ENCODE peak calls at places on chromosomes 16 and 17, in eight cellular contexts. A, S, J, X, H, C, F and B are unnamed samples. For H3K4me1, the result is how much of the 10 kb centered on the place peaks cover.

GRCh38 chr16:28267356-28267755 is 25.0 kb upstream of the SBK1 start:
- DNase-seq in J (no peak), X (no peak), C (no peak), A (no peak), F (no peak), H (no peak), S (no peak), B (no peak)

GRCh38 chr16:66328282-66328681 is 38.2 kb upstream of the CDH5 start:
- DNase-seq in H (no peak), A (no peak), C (no peak), S (no peak), F (no peak), X (no peak), J (no peak), B (no peak)

GRCh38 chr17:50169121-50169764 is 3.4 kb downstream of the SGCA start:
- DNase-seq in X (peak), C (peak), J (no peak), A (peak), H (peak), F (no peak), S (peak), B (no peak)

GRCh38 chr16:58258326-58258725 is 36.5 kb downstream of the PRSS54 start:
- DNase-seq in C (no peak), X (no peak), J (no peak), S (no peak), F (no peak), H (no peak), A (no peak), B (no peak)

GRCh38 chr16:50627419-50627818 is 53.7 kb downstream of the SNX20 start:
- DNase-seq in A (peak), X (no peak), H (peak), J (no peak), F (peak), C (peak), S (no peak), B (no peak)

GRCh38 chr16:55526448-55526847 is 17.6 kb downstream of the LPCAT2 start:
- DNase-seq in F (no peak), A (no peak), H (no peak), J (no peak), S (no peak), X (no peak), C (no peak), B (no peak)

GRCh38 chr17:83119987-83120864 is 40.8 kb downstream of the METRNL start:
- DNase-seq in J (no peak), A (peak), S (peak), H (no peak), X (peak), F (no peak), C (peak), B (no peak)

GRCh38 chr17:72699566-72699965 is 392.9 kb downstream of the SLC39A11 start:
- DNase-seq in A (no peak), F (no peak), J (no peak), S (no peak), C (no peak), H (no peak), X (no peak), B (no peak)

GRCh38 chr17:15361592-15361991 is 20.2 kb upstream of the TEKT3 start:
- DNase-seq in J (no peak), X (no peak), A (no peak), F (no peak), H (no peak), C (no peak), S (no peak), B (no peak)

GRCh38 chr17:75273968-75274708 is 3.1 kb upstream of the MIF4GD start:
- DNase-seq in X (peak), C (no peak), A (no peak), H (no peak), J (no peak), S (no peak), F (no peak), B (no peak)

GRCh38 chr17:29039764-29040598 is 3.0 kb upstream of the PIPOX start:
- DNase-seq in S (no peak), A (no peak), J (no peak), C (no peak), X (no peak), H (no peak), F (no peak), B (no peak)

GRCh38 chr16:83113317-83113716 is 486.5 kb downstream of the CDH13 start:
- DNase-seq in A (no peak), F (no peak), S (no peak), H (no peak), J (no peak), X (no peak), C (peak), B (no peak)

GRCh38 chr17:11900103-11900502 is 97.2 kb downstream of the ZNF18 start:
- DNase-seq in J (no peak), A (no peak), F (no peak), C (no peak), H (no peak), S (no peak), X (no peak), B (no peak)

GRCh38 chr17:66715745-66716156 is 119.2 kb upstream of the CACNG5 start:
- DNase-seq in J (no peak), F (peak), S (peak), A (peak), C (peak), X (no peak), H (no peak), B (no peak)

GRCh38 chr16:29232811-29233704 is 173.5 kb downstream of the NPIPB11 start:
- DNase-seq in J (no peak), F (no peak), C (no peak), A (no peak), S (no peak), H (no peak), X (no peak), B (no peak)

GRCh38 chr17:29567362-29568330 is 809 bp upstream of the ABHD15 start:
- DNase-seq in X (peak), C (peak), S (peak), H (peak), J (no peak), A (peak), F (peak), B (no peak)

GRCh38 chr17:18959071-18959844 is 7.3 kb downstream of the SLC5A10 start:
- DNase-seq in C (no peak), S (no peak), H (no peak), X (peak), J (no peak), A (no peak), F (no peak), B (no peak)

GRCh38 chr16:69820926-69821541 is 58.9 kb downstream of the WWP2 start:
- DNase-seq in F (no peak), A (no peak), J (no peak), H (no peak), S (no peak), C (no peak), X (no peak), B (no peak)

GRCh38 chr17:31313982-31314787 is at the start of gene EVI2B:
- DNase-seq in J (no peak), H (no peak), C (peak), F (no peak), A (peak), X (no peak), S (peak), B (no peak)

GRCh38 chr16:56195151-56195550 is 3.9 kb downstream of the GNAO1 start:
- DNase-seq in A (no peak), J (no peak), C (no peak), F (no peak), X (no peak), H (no peak), S (no peak), B (no peak)

GRCh38 chr17:21289902-21290571 is 5.5 kb downstream of the MAP2K3 start:
- DNase-seq in H (no peak), C (no peak), X (no peak), F (no peak), J (no peak), A (no peak), S (no peak), B (no peak)

GRCh38 chr16:4345439-4346204 is 5.5 kb downstream of the PAM16 start:
- DNase-seq in S (no peak), C (no peak), F (no peak), A (no peak), X (peak), H (no peak), J (no peak), B (no peak)

GRCh38 chr16:48542020-48542473 is 67.9 kb downstream of the N4BP1 start:
- DNase-seq in F (peak), H (no peak), J (no peak), S (no peak), A (peak), X (peak), C (peak), B (no peak)

GRCh38 chr16:79437764-79438728 is 162.5 kb downstream of the MAF start:
- DNase-seq in J (no peak), H (no peak), C (no peak), F (no peak), X (no peak), S (no peak), A (no peak), B (no peak)

GRCh38 chr17:82013341-82013740 is 9.3 kb downstream of the CENPX start:
- DNase-seq in C (no peak), J (no peak), F (no peak), X (no peak), A (no peak), H (no peak), S (no peak), B (no peak)

GRCh38 chr17:61221597-61222471 is 177.8 kb upstream of the TBX2 start:
- DNase-seq in J (no peak), C (no peak), X (no peak), A (peak), S (peak), H (no peak), F (no peak), B (no peak)

GRCh38 chr17:57956311-57957119 is 1.3 kb upstream of the CUEDC1 start:
- DNase-seq in F (peak), A (peak), J (no peak), S (peak), X (peak), C (peak), H (no peak), B (no peak)

GRCh38 chr16:51532551-51532950 is 381.5 kb upstream of the SALL1 start:
- DNase-seq in J (no peak), H (no peak), S (no peak), F (no peak), X (no peak), C (no peak), A (no peak), B (no peak)

GRCh38 chr17:35244345-35245195 is 1.7 kb downstream of the SLFN5 start:
- DNase-seq in X (peak), F (peak), H (peak), C (peak), A (peak), J (peak), S (peak), B (no peak)

GRCh38 chr16:24966031-24966430 is 49.1 kb downstream of the ARHGAP17 start:
- DNase-seq in X (no peak), J (no peak), C (no peak), F (no peak), H (no peak), S (no peak), A (no peak), B (no peak)

GRCh38 chr16:83926726-83927397 is 26.2 kb upstream of the OSGIN1 start:
- DNase-seq in A (peak), C (peak), J (no peak), F (peak), S (peak), X (peak), H (peak), B (peak)

GRCh38 chr17:50035421-50035879 is 20.5 kb upstream of the ITGA3 start:
- DNase-seq in H (no peak), C (no peak), F (no peak), J (no peak), X (no peak), S (no peak), A (no peak), B (no peak)

GRCh38 chr17:83008526-83008925 is 70.9 kb upstream of the METRNL start:
- DNase-seq in C (no peak), F (peak), X (no peak), H (no peak), S (no peak), J (no peak), A (no peak), B (no peak)

GRCh38 chr17:80575057-80575875 is 30.6 kb downstream of the RPTOR start:
- DNase-seq in H (peak), X (peak), F (peak), J (peak), S (peak), A (peak), C (peak), B (peak)

GRCh38 chr16:69306031-69306430 is 5.1 kb upstream of the VPS4A start:
- DNase-seq in H (no peak), J (no peak), S (no peak), A (no peak), C (no peak), X (no peak), F (no peak), B (no peak)

GRCh38 chr17:42518046-42518754 is 17.8 kb upstream of the NAGLU start:
- DNase-seq in S (no peak), C (no peak), F (peak), H (no peak), A (no peak), J (no peak), X (peak), B (no peak)

GRCh38 chr17:80951121-80952090 is 40.2 kb upstream of the CHMP6 start:
- DNase-seq in X (peak), H (no peak), A (peak), J (no peak), C (no peak), F (no peak), S (no peak), B (no peak)

GRCh38 chr17:31672161-31672819 is 186.8 kb downstream of the COPRS start:
- DNase-seq in C (no peak), J (no peak), S (no peak), F (no peak), H (no peak), A (no peak), X (no peak), B (no peak)

GRCh38 chr16:3009568-3010390 is 2.9 kb upstream of the CLDN9 start:
- DNase-seq in F (no peak), S (no peak), J (no peak), X (no peak), A (no peak), C (no peak), H (no peak), B (no peak)

GRCh38 chr17:78904371-78904770 is 1.4 kb upstream of the CEP295NL start:
- DNase-seq in S (no peak), F (no peak), A (no peak), X (no peak), C (no peak), J (no peak), H (no peak), B (no peak)
- H3K4me1 ChIP-seq in S (under half), F (under half), A (under half), X (under half), C (under half), J (under half), H (under half), B (under half)

DNA sequence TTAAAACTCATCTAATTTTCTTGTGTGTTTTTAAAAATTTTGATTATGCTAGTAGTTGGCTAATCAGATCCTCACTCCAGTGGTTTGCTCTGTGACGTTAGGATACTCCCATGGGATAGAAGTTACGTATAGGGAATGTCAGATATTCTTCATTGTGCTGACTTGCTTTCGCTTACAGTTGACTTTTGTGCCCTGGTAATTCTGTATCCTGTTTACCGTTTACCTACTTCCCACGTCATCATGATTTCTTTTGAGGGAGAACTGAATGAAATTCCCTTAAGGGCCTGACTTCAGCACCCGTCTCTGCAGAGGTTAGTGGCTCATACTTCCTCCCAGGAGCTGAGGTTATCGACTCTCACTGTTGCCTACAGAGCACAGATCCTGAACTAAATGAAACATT is 2.6 kb downstream of the PRKAR1A start:
- DNase-seq in F (no peak), J (no peak), A (no peak), S (no peak), H (no peak), X (no peak), C (no peak), B (no peak)
- H3K4me3 ChIP-seq in F (peak), J (no peak), A (peak), S (no peak), H (no peak), X (peak), C (peak), B (no peak)

GRCh38 chr16:67652578-67653130 is 7.4 kb downstream of the ACD start:
- DNase-seq in J (no peak), X (no peak), C (no peak), H (no peak), A (no peak), F (no peak), S (no peak), B (no peak)

GRCh38 chr16:67655363-67655762 is 4.7 kb downstream of the ACD start:
- DNase-seq in H (no peak), X (no peak), C (no peak), S (no peak), F (no peak), J (no peak), A (no peak), B (no peak)

GRCh38 chr16:67654069-67654911 is 5.8 kb downstream of the ACD start:
- DNase-seq in S (no peak), F (peak), C (no peak), X (no peak), J (no peak), A (no peak), H (no peak), B (no peak)

GRCh38 chr16:67651847-67652246 is 6.9 kb downstream of the CARMIL2 start:
- DNase-seq in H (no peak), A (no peak), C (no peak), S (no peak), F (no peak), J (no peak), X (no peak), B (no peak)

DNA sequence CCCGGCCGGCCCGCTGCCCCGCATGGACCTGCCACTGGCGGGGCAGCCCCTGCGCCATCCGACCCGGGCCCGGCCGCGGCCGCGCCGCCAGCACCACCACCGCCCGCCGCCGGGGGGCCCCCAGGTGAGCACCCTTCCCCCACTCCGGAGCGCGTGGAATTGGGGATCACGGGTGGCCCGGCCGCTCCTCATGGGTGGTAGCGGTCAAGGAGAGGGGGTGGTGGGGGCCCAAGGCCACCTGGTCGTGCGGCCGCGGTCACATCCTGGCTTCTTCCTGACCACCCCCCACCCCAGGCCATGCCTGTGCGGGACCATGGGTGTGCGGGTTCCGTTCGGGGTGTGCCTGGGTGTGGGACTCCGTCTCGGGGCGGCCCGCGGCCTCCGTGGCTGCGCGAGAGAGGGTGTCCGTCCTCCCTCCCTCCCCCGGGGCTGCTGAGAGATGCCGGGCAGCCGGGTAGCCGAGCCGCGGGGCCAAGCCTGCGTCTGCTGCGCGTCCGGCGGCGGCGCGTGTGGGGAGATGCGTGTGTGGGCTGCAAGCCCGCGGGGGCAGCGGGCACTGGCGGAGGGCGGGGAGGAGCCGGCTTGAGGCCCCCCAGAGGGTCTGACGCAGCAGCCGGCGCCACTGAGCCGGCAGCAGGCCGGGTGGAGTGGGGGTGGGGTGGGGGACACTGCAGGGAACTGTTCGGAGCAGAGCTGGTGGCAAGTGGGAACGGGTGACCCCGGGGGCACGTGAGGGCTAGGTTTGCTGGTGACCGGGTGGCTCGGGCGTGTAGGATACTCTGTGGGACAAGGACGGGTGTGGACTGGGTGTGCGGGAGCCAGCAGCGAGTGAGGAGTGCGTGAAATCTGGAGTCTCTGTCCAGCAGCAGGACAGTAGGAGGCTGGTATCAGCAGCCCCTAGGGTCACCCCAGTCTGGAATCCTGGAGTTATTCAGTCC is 6.7 kb downstream of the ACD start:
- DNase-seq in H (no peak), A (no peak), X (no peak), J (no peak), S (no peak), C (no peak), F (no peak), B (no peak)
- H3K27ac ChIP-seq in H (no peak), A (no peak), X (no peak), J (no peak), S (no peak), C (no peak), F (no peak), B (no peak)

GRCh38 chr17:78266771-78267170 is 35.3 kb downstream of the TMEM235 start:
- DNase-seq in C (no peak), J (no peak), A (no peak), S (no peak), H (no peak), X (no peak), F (no peak), B (no peak)
- H3K4me1 ChIP-seq in C (under half), J (half or more), A (under half), S (under half), H (under half), X (under half), F (under half), B (under half)

DNA sequence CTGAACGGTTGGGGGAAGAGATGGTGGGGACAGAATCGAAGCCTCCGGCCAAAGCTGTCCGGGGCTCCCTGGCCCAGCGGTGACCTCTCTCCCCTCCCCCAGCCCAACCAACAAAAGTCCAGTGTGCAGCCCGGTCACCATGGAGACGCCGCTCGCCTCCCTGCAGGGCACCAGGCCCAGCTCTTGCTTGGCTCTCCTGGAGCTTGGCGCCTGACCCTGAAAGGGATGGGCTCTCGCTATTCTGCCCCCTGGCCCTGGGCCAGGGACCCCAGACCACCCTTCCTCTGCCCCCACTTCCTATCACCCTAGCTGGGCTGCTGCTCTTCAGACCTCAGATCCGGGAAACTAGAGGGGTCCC is 1.3 kb downstream of the METRN start:
- DNase-seq in F (no peak), C (no peak), J (no peak), H (no peak), S (no peak), A (no peak), X (no peak), B (no peak)
- H3K4me3 ChIP-seq in F (peak), C (peak), J (no peak), H (no peak), S (no peak), A (no peak), X (peak), B (no peak)

DNA sequence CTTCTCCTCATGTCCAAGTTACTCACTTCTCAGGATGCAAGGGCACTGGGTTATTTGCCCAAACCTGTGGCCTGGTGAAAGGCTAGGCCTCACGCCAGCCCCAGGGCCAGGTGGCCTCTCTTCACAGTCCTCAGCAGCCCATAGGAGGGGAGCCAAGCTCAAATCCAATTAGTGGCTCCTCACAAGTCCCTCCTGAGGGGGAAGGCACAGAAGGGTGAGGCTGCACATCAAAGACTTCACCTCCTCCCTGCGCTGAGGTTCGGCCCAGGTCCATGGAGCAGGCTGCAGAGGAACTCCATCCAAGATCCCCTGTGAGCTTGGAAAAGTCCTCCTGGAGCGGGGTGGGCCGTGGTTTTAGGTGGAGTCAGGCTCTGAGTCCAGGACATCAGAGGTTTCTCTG is 320.0 kb downstream of the FOXL1 start:
- DNase-seq in X (peak), A (no peak), H (no peak), F (no peak), J (no peak), C (no peak), S (no peak), B (no peak)
- H3K27ac ChIP-seq in X (no peak), A (no peak), H (no peak), F (no peak), J (no peak), C (no peak), S (no peak), B (no peak)